ENCODE peak calls at places on chromosomes 11 and 22, in seven cellular contexts. One of them, this sample, is unnamed.

GRCh38 chr11:63478896-63479295 is 12.1 kb downstream of the PLAAT5 start:
- DNase-seq in T-helper 9 cell: peak; percentile 21
- DNase-seq in NCI-H1105: peak; percentile 66
- DNase-seq in stimulated activated CD8-positive, alpha-beta memory T cell treated with anti-CD3 and anti-CD28 coated beads, Interleukin-12 subunit alpha, Interleukin-12 subunit beta, amount 100 ng/mL, for 4 hours: peak; percentile 6
- DNase-seq in NCI-H1436: peak; percentile 23
- DNase-seq in right lobe of liver: no peak
- DNase-seq in HTR-8/SVneo: peak; percentile 69
- DNase-seq in this sample: peak; percentile 74

GRCh38 chr11:66069715-66070603 is at the start of gene PACS1:
- DNase-seq in T-helper 9 cell: peak; percentile 68
- DNase-seq in NCI-H1105: peak; percentile 38
- DNase-seq in stimulated activated CD8-positive, alpha-beta memory T cell treated with anti-CD3 and anti-CD28 coated beads, Interleukin-12 subunit alpha, Interleukin-12 subunit beta, amount 100 ng/mL, for 4 hours: peak; percentile 83
- DNase-seq in NCI-H1436: peak; percentile 5
- DNase-seq in right lobe of liver: peak; percentile 90
- DNase-seq in HTR-8/SVneo: peak; percentile 81
- DNase-seq in this sample: peak; percentile 43

GRCh38 chr11:104967493-104968364 is 645 bp downstream of the CASP4 start:
- DNase-seq in T-helper 9 cell: no peak
- DNase-seq in NCI-H1105: no peak
- DNase-seq in stimulated activated CD8-positive, alpha-beta memory T cell treated with anti-CD3 and anti-CD28 coated beads, Interleukin-12 subunit alpha, Interleukin-12 subunit beta, amount 100 ng/mL, for 4 hours: no peak
- DNase-seq in NCI-H1436: no peak
- DNase-seq in right lobe of liver: no peak
- DNase-seq in HTR-8/SVneo: peak; percentile 3
- DNase-seq in this sample: no peak

GRCh38 chr11:134270250-134270714 is 5.9 kb upstream of the GLB1L3 start:
- DNase-seq in T-helper 9 cell: no peak
- DNase-seq in NCI-H1105: peak; percentile 33
- DNase-seq in stimulated activated CD8-positive, alpha-beta memory T cell treated with anti-CD3 and anti-CD28 coated beads, Interleukin-12 subunit alpha, Interleukin-12 subunit beta, amount 100 ng/mL, for 4 hours: no peak
- DNase-seq in NCI-H1436: no peak
- DNase-seq in right lobe of liver: no peak
- DNase-seq in HTR-8/SVneo: no peak
- DNase-seq in this sample: no peak

GRCh38 chr11:33476945-33477584 is 219.9 kb downstream of the HIPK3 start:
- DNase-seq in T-helper 9 cell: no peak
- DNase-seq in NCI-H1105: no peak
- DNase-seq in stimulated activated CD8-positive, alpha-beta memory T cell treated with anti-CD3 and anti-CD28 coated beads, Interleukin-12 subunit alpha, Interleukin-12 subunit beta, amount 100 ng/mL, for 4 hours: no peak
- DNase-seq in NCI-H1436: no peak
- DNase-seq in right lobe of liver: no peak
- DNase-seq in HTR-8/SVneo: no peak
- DNase-seq in this sample: no peak

GRCh38 chr22:37185646-37186227 is 2.3 kb downstream of the C1QTNF6 start:
- DNase-seq in T-helper 9 cell: no peak
- DNase-seq in NCI-H1105: no peak
- DNase-seq in stimulated activated CD8-positive, alpha-beta memory T cell treated with anti-CD3 and anti-CD28 coated beads, Interleukin-12 subunit alpha, Interleukin-12 subunit beta, amount 100 ng/mL, for 4 hours: no peak
- DNase-seq in NCI-H1436: no peak
- DNase-seq in right lobe of liver: peak; percentile 16
- DNase-seq in HTR-8/SVneo: no peak
- DNase-seq in this sample: no peak

GRCh38 chr11:65121865-65122696 is at the start of the genes FAU and MRPL49:
- DNase-seq in T-helper 9 cell: peak; percentile 97
- DNase-seq in NCI-H1105: peak; percentile 99
- DNase-seq in stimulated activated CD8-positive, alpha-beta memory T cell treated with anti-CD3 and anti-CD28 coated beads, Interleukin-12 subunit alpha, Interleukin-12 subunit beta, amount 100 ng/mL, for 4 hours: peak; percentile 97
- DNase-seq in NCI-H1436: peak; percentile 98
- DNase-seq in right lobe of liver: peak; percentile 100
- DNase-seq in HTR-8/SVneo: peak; percentile 96
- DNase-seq in this sample: peak; percentile 98

GRCh38 chr11:61152816-61153592 is 8.2 kb downstream of the VPS37C start:
- DNase-seq in T-helper 9 cell: no peak
- DNase-seq in NCI-H1105: no peak
- DNase-seq in stimulated activated CD8-positive, alpha-beta memory T cell treated with anti-CD3 and anti-CD28 coated beads, Interleukin-12 subunit alpha, Interleukin-12 subunit beta, amount 100 ng/mL, for 4 hours: no peak
- DNase-seq in NCI-H1436: no peak
- DNase-seq in right lobe of liver: no peak
- DNase-seq in HTR-8/SVneo: peak; percentile 40
- DNase-seq in this sample: no peak

GRCh38 chr22:43436536-43437267 is 24.9 kb downstream of the MPPED1 start:
- DNase-seq in T-helper 9 cell: no peak
- DNase-seq in NCI-H1105: no peak
- DNase-seq in stimulated activated CD8-positive, alpha-beta memory T cell treated with anti-CD3 and anti-CD28 coated beads, Interleukin-12 subunit alpha, Interleukin-12 subunit beta, amount 100 ng/mL, for 4 hours: no peak
- DNase-seq in NCI-H1436: no peak
- DNase-seq in right lobe of liver: no peak
- DNase-seq in HTR-8/SVneo: no peak
- DNase-seq in this sample: peak; percentile 91

GRCh38 chr22:26479043-26479791 is 4.4 kb downstream of the HPS4 start:
- DNase-seq in T-helper 9 cell: no peak
- DNase-seq in NCI-H1105: no peak
- DNase-seq in stimulated activated CD8-positive, alpha-beta memory T cell treated with anti-CD3 and anti-CD28 coated beads, Interleukin-12 subunit alpha, Interleukin-12 subunit beta, amount 100 ng/mL, for 4 hours: no peak
- DNase-seq in NCI-H1436: no peak
- DNase-seq in right lobe of liver: no peak
- DNase-seq in HTR-8/SVneo: no peak
- DNase-seq in this sample: peak; percentile 79

GRCh38 chr11:36075053-36075452 is 131.2 kb downstream of the LDLRAD3 start:
- DNase-seq in T-helper 9 cell: no peak
- DNase-seq in NCI-H1105: no peak
- DNase-seq in stimulated activated CD8-positive, alpha-beta memory T cell treated with anti-CD3 and anti-CD28 coated beads, Interleukin-12 subunit alpha, Interleukin-12 subunit beta, amount 100 ng/mL, for 4 hours: no peak
- DNase-seq in NCI-H1436: no peak
- DNase-seq in right lobe of liver: no peak
- DNase-seq in HTR-8/SVneo: no peak
- DNase-seq in this sample: no peak

GRCh38 chr22:25834490-25834889 is 92.5 kb downstream of the MYO18B start:
- DNase-seq in T-helper 9 cell: no peak
- DNase-seq in NCI-H1105: no peak
- DNase-seq in stimulated activated CD8-positive, alpha-beta memory T cell treated with anti-CD3 and anti-CD28 coated beads, Interleukin-12 subunit alpha, Interleukin-12 subunit beta, amount 100 ng/mL, for 4 hours: no peak
- DNase-seq in NCI-H1436: no peak
- DNase-seq in right lobe of liver: no peak
- DNase-seq in HTR-8/SVneo: no peak
- DNase-seq in this sample: no peak

GRCh38 chr22:38569181-38569971 is 607 bp downstream of the DMC1 start:
- DNase-seq in T-helper 9 cell: peak; percentile 1
- DNase-seq in NCI-H1105: no peak
- DNase-seq in stimulated activated CD8-positive, alpha-beta memory T cell treated with anti-CD3 and anti-CD28 coated beads, Interleukin-12 subunit alpha, Interleukin-12 subunit beta, amount 100 ng/mL, for 4 hours: no peak
- DNase-seq in NCI-H1436: peak; percentile 11
- DNase-seq in right lobe of liver: peak; percentile 21
- DNase-seq in HTR-8/SVneo: no peak
- DNase-seq in this sample: no peak

GRCh38 chr22:26797910-26798309 is 140.5 kb downstream of the MIAT start:
- DNase-seq in T-helper 9 cell: no peak
- DNase-seq in NCI-H1105: no peak
- DNase-seq in stimulated activated CD8-positive, alpha-beta memory T cell treated with anti-CD3 and anti-CD28 coated beads, Interleukin-12 subunit alpha, Interleukin-12 subunit beta, amount 100 ng/mL, for 4 hours: no peak
- DNase-seq in NCI-H1436: no peak
- DNase-seq in right lobe of liver: no peak
- DNase-seq in HTR-8/SVneo: no peak
- DNase-seq in this sample: no peak

GRCh38 chr11:95341246-95341645 is 110.2 kb upstream of the SESN3 start:
- DNase-seq in T-helper 9 cell: no peak
- DNase-seq in NCI-H1105: no peak
- DNase-seq in stimulated activated CD8-positive, alpha-beta memory T cell treated with anti-CD3 and anti-CD28 coated beads, Interleukin-12 subunit alpha, Interleukin-12 subunit beta, amount 100 ng/mL, for 4 hours: no peak
- DNase-seq in NCI-H1436: no peak
- DNase-seq in right lobe of liver: no peak
- DNase-seq in HTR-8/SVneo: no peak
- DNase-seq in this sample: peak; percentile 79

GRCh38 chr22:20650294-20651207 is 123.4 kb upstream of the SERPIND1 start:
- DNase-seq in T-helper 9 cell: no peak
- DNase-seq in NCI-H1105: no peak
- DNase-seq in stimulated activated CD8-positive, alpha-beta memory T cell treated with anti-CD3 and anti-CD28 coated beads, Interleukin-12 subunit alpha, Interleukin-12 subunit beta, amount 100 ng/mL, for 4 hours: no peak
- DNase-seq in NCI-H1436: no peak
- DNase-seq in right lobe of liver: no peak
- DNase-seq in HTR-8/SVneo: no peak
- DNase-seq in this sample: no peak

GRCh38 chr11:76243157-76243556 is 36.9 kb upstream of the WNT11 start:
- DNase-seq in T-helper 9 cell: no peak
- DNase-seq in NCI-H1105: no peak
- DNase-seq in stimulated activated CD8-positive, alpha-beta memory T cell treated with anti-CD3 and anti-CD28 coated beads, Interleukin-12 subunit alpha, Interleukin-12 subunit beta, amount 100 ng/mL, for 4 hours: no peak
- DNase-seq in NCI-H1436: no peak
- DNase-seq in right lobe of liver: no peak
- DNase-seq in HTR-8/SVneo: no peak
- DNase-seq in this sample: no peak

This sample was measured in NCI-H2171 treated with DMSO at 0.1 percent for 48 hours.